ENCODE peak calls at places on chromosomes 1 and 21, in seven cellular contexts. One of them, this sample, is unnamed.

GRCh38 chr1:82861749-82862148 is 1061.0 kb downstream of the ADGRL2 start:
- DNase-seq in GM10248: no peak
- DNase-seq in WTC11: no peak
- DNase-seq in tibial nerve: no peak
- DNase-seq in kidney: no peak
- DNase-seq in stomach: no peak
- DNase-seq in MCF 10A: no peak
- DNase-seq in this sample: no peak

GRCh38 chr1:209607102-209607794 is 23.7 kb downstream of the CAMK1G start:
- DNase-seq in GM10248: peak
- DNase-seq in WTC11: no peak
- DNase-seq in tibial nerve: no peak
- DNase-seq in kidney: no peak
- DNase-seq in stomach: no peak
- DNase-seq in MCF 10A: peak
- DNase-seq in this sample: no peak

GRCh38 chr1:1199961-1200875 is 6.2 kb downstream of the TNFRSF18 start:
- DNase-seq in GM10248: no peak
- DNase-seq in WTC11: no peak
- DNase-seq in tibial nerve: no peak
- DNase-seq in kidney: peak
- DNase-seq in stomach: no peak
- DNase-seq in MCF 10A: no peak
- DNase-seq in this sample: no peak

GRCh38 chr1:183506561-183506960 is 34.3 kb downstream of the SMG7 start:
- DNase-seq in GM10248: no peak
- DNase-seq in WTC11: no peak
- DNase-seq in tibial nerve: no peak
- DNase-seq in kidney: no peak
- DNase-seq in stomach: no peak
- DNase-seq in MCF 10A: no peak
- DNase-seq in this sample: no peak

GRCh38 chr1:39940980-39941871 is 13.7 kb upstream of the MFSD2A start:
- DNase-seq in GM10248: no peak
- DNase-seq in WTC11: no peak
- DNase-seq in tibial nerve: no peak
- DNase-seq in kidney: no peak
- DNase-seq in stomach: no peak
- DNase-seq in MCF 10A: no peak
- DNase-seq in this sample: no peak

GRCh38 chr1:206890690-206891089 is 6.6 kb upstream of the IL24 start:
- DNase-seq in GM10248: no peak
- DNase-seq in WTC11: no peak
- DNase-seq in tibial nerve: no peak
- DNase-seq in kidney: no peak
- DNase-seq in stomach: no peak
- DNase-seq in MCF 10A: peak
- DNase-seq in this sample: no peak

GRCh38 chr1:183472488-183473285 is at the start of gene SMG7:
- DNase-seq in GM10248: peak
- DNase-seq in WTC11: no peak
- DNase-seq in tibial nerve: peak
- DNase-seq in kidney: peak
- DNase-seq in stomach: peak
- DNase-seq in MCF 10A: no peak
- DNase-seq in this sample: peak

GRCh38 chr1:53375440-53375839 is 47.6 kb upstream of the LRP8 start:
- DNase-seq in GM10248: no peak
- DNase-seq in WTC11: peak
- DNase-seq in tibial nerve: no peak
- DNase-seq in kidney: peak
- DNase-seq in stomach: peak
- DNase-seq in MCF 10A: no peak
- DNase-seq in this sample: no peak

GRCh38 chr1:19597463-19598309 is 46.4 kb upstream of the NBL1 start:
- DNase-seq in GM10248: no peak
- DNase-seq in WTC11: no peak
- DNase-seq in tibial nerve: peak
- DNase-seq in kidney: no peak
- DNase-seq in stomach: no peak
- DNase-seq in MCF 10A: peak
- DNase-seq in this sample: no peak

GRCh38 chr1:30747028-30748008 is 10.3 kb downstream of the LAPTM5 start:
- DNase-seq in GM10248: no peak
- DNase-seq in WTC11: no peak
- DNase-seq in tibial nerve: no peak
- DNase-seq in kidney: peak
- DNase-seq in stomach: no peak
- DNase-seq in MCF 10A: no peak
- DNase-seq in this sample: no peak

GRCh38 chr1:26368486-26368885 is 4.1 kb downstream of the ZNF683 start:
- DNase-seq in GM10248: no peak
- DNase-seq in WTC11: no peak
- DNase-seq in tibial nerve: no peak
- DNase-seq in kidney: no peak
- DNase-seq in stomach: no peak
- DNase-seq in MCF 10A: no peak
- DNase-seq in this sample: no peak

GRCh38 chr1:27594542-27595510 is 9.1 kb downstream of the AHDC1 start:
- DNase-seq in GM10248: no peak
- DNase-seq in WTC11: no peak
- DNase-seq in tibial nerve: no peak
- DNase-seq in kidney: no peak
- DNase-seq in stomach: no peak
- DNase-seq in MCF 10A: no peak
- DNase-seq in this sample: no peak

GRCh38 chr1:167171286-167171929 is 49.3 kb upstream of the POU2F1 start:
- DNase-seq in GM10248: no peak
- DNase-seq in WTC11: no peak
- DNase-seq in tibial nerve: no peak
- DNase-seq in kidney: no peak
- DNase-seq in stomach: no peak
- DNase-seq in MCF 10A: peak
- DNase-seq in this sample: no peak

GRCh38 chr1:230985711-230986110 is 6.8 kb downstream of the ARV1 start:
- DNase-seq in GM10248: no peak
- DNase-seq in WTC11: no peak
- DNase-seq in tibial nerve: no peak
- DNase-seq in kidney: no peak
- DNase-seq in stomach: no peak
- DNase-seq in MCF 10A: no peak
- DNase-seq in this sample: no peak

GRCh38 chr21:25501996-25502665 is 105.2 kb downstream of the MRPL39 start:
- DNase-seq in GM10248: no peak
- DNase-seq in WTC11: no peak
- DNase-seq in tibial nerve: no peak
- DNase-seq in kidney: no peak
- DNase-seq in stomach: no peak
- DNase-seq in MCF 10A: no peak
- DNase-seq in this sample: no peak

GRCh38 chr1:34479731-34480130 is 275.1 kb upstream of the GJB5 start:
- DNase-seq in GM10248: no peak
- DNase-seq in WTC11: peak
- DNase-seq in tibial nerve: no peak
- DNase-seq in kidney: no peak
- DNase-seq in stomach: no peak
- DNase-seq in MCF 10A: no peak
- DNase-seq in this sample: no peak

GRCh38 chr1:59990470-59990869 is 63.9 kb upstream of the CYP2J2 start:
- DNase-seq in GM10248: no peak
- DNase-seq in WTC11: no peak
- DNase-seq in tibial nerve: no peak
- DNase-seq in kidney: no peak
- DNase-seq in stomach: no peak
- DNase-seq in MCF 10A: no peak
- DNase-seq in this sample: no peak

GRCh38 chr1:244576259-244576892 is 76.5 kb upstream of the DESI2 start:
- DNase-seq in GM10248: no peak
- DNase-seq in WTC11: no peak
- DNase-seq in tibial nerve: no peak
- DNase-seq in kidney: no peak
- DNase-seq in stomach: no peak
- DNase-seq in MCF 10A: no peak
- DNase-seq in this sample: no peak

GRCh38 chr1:145895471-145895870 is 9.8 kb upstream of the ANKRD35 start:
- DNase-seq in GM10248: no peak
- DNase-seq in WTC11: no peak
- DNase-seq in tibial nerve: no peak
- DNase-seq in kidney: no peak
- DNase-seq in stomach: no peak
- DNase-seq in MCF 10A: no peak
- DNase-seq in this sample: no peak

GRCh38 chr1:216346521-216346920 is 76.7 kb downstream of the USH2A start:
- DNase-seq in GM10248: no peak
- DNase-seq in WTC11: no peak
- DNase-seq in tibial nerve: no peak
- DNase-seq in kidney: no peak
- DNase-seq in stomach: no peak
- DNase-seq in MCF 10A: no peak
- DNase-seq in this sample: no peak

GRCh38 chr1:225480825-225481434 is 53.1 kb upstream of the LBR start:
- DNase-seq in GM10248: peak
- DNase-seq in WTC11: peak
- DNase-seq in tibial nerve: no peak
- DNase-seq in kidney: no peak
- DNase-seq in stomach: peak
- DNase-seq in MCF 10A: peak
- DNase-seq in this sample: peak

GRCh38 chr1:38697387-38697786 is 162.2 kb downstream of the RRAGC start:
- DNase-seq in GM10248: no peak
- DNase-seq in WTC11: no peak
- DNase-seq in tibial nerve: no peak
- DNase-seq in kidney: no peak
- DNase-seq in stomach: no peak
- DNase-seq in MCF 10A: no peak
- DNase-seq in this sample: no peak

GRCh38 chr1:228270032-228270431 is 62.2 kb downstream of the OBSCN start:
- DNase-seq in GM10248: no peak
- DNase-seq in WTC11: no peak
- DNase-seq in tibial nerve: no peak
- DNase-seq in kidney: no peak
- DNase-seq in stomach: peak
- DNase-seq in MCF 10A: no peak
- DNase-seq in this sample: no peak

GRCh38 chr1:208851376-208851775 is 607.2 kb upstream of the PLXNA2 start:
- DNase-seq in GM10248: no peak
- DNase-seq in WTC11: no peak
- DNase-seq in tibial nerve: no peak
- DNase-seq in kidney: no peak
- DNase-seq in stomach: no peak
- DNase-seq in MCF 10A: no peak
- DNase-seq in this sample: no peak

GRCh38 chr1:245805503-245805902 is 650.7 kb downstream of the KIF26B start:
- DNase-seq in GM10248: no peak
- DNase-seq in WTC11: no peak
- DNase-seq in tibial nerve: no peak
- DNase-seq in kidney: no peak
- DNase-seq in stomach: no peak
- DNase-seq in MCF 10A: no peak
- DNase-seq in this sample: no peak

GRCh38 chr1:79271759-79272158 is 265.2 kb upstream of the ADGRL4 start:
- DNase-seq in GM10248: no peak
- DNase-seq in WTC11: no peak
- DNase-seq in tibial nerve: no peak
- DNase-seq in kidney: peak
- DNase-seq in stomach: no peak
- DNase-seq in MCF 10A: no peak
- DNase-seq in this sample: no peak

GRCh38 chr1:89865498-89866385 is 44.9 kb downstream of the LRRC8D start:
- DNase-seq in GM10248: no peak
- DNase-seq in WTC11: no peak
- DNase-seq in tibial nerve: no peak
- DNase-seq in kidney: no peak
- DNase-seq in stomach: no peak
- DNase-seq in MCF 10A: peak
- DNase-seq in this sample: no peak

GRCh38 chr1:213414346-213414745 is 363.3 kb downstream of the RPS6KC1 start:
- DNase-seq in GM10248: no peak
- DNase-seq in WTC11: no peak
- DNase-seq in tibial nerve: no peak
- DNase-seq in kidney: no peak
- DNase-seq in stomach: no peak
- DNase-seq in MCF 10A: no peak
- DNase-seq in this sample: no peak

GRCh38 chr1:234925440-234926251 is 203.0 kb downstream of the TOMM20 start:
- DNase-seq in GM10248: no peak
- DNase-seq in WTC11: no peak
- DNase-seq in tibial nerve: no peak
- DNase-seq in kidney: no peak
- DNase-seq in stomach: no peak
- DNase-seq in MCF 10A: peak
- DNase-seq in this sample: no peak

GRCh38 chr1:189212606-189213005 is 1265.1 kb downstream of the BRINP3 start:
- DNase-seq in GM10248: no peak
- DNase-seq in WTC11: no peak
- DNase-seq in tibial nerve: no peak
- DNase-seq in kidney: no peak
- DNase-seq in stomach: no peak
- DNase-seq in MCF 10A: no peak
- DNase-seq in this sample: no peak
- TF ChIP-seq CTCF in GM10248: no peak
- TF ChIP-seq CTCF in WTC11: no peak
- TF ChIP-seq CTCF in tibial nerve: no peak
- TF ChIP-seq CTCF in kidney: no peak
- TF ChIP-seq CTCF in stomach: no peak
- TF ChIP-seq CTCF in MCF 10A: no peak
- TF ChIP-seq CTCF in this sample: no peak

GRCh38 chr1:33080885-33081553 is at the start of gene AZIN2:
- DNase-seq in GM10248: peak
- DNase-seq in WTC11: peak
- DNase-seq in tibial nerve: peak
- DNase-seq in kidney: peak
- DNase-seq in stomach: peak
- DNase-seq in MCF 10A: peak
- DNase-seq in this sample: peak
- TF ChIP-seq CTCF in GM10248: no peak
- TF ChIP-seq CTCF in WTC11: no peak
- TF ChIP-seq CTCF in tibial nerve: no peak
- TF ChIP-seq CTCF in kidney: no peak
- TF ChIP-seq CTCF in stomach: no peak
- TF ChIP-seq CTCF in MCF 10A: no peak
- TF ChIP-seq CTCF in this sample: no peak

DNA sequence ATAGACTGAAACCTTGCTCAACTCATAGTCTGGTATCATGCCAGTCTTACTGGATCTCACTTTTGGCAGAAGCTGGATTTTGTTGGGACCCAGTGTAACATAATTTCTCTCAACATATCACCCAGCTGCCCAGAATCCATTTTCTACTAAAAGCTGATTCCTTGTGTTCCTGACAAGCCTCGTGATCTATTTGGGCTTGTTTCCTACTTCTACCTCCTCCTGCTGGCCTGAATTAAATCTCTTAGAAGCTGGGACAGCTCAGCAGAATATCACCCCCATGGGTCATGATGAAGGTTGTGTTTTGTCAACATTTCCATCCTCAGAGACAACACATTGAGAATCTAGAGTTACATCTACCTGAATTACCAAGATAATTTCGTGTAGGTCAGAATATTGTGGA is 7.7 kb downstream of the GOLT1A start:
- DNase-seq in GM10248: no peak
- DNase-seq in WTC11: no peak
- DNase-seq in tibial nerve: no peak
- DNase-seq in kidney: no peak
- DNase-seq in stomach: no peak
- DNase-seq in MCF 10A: no peak
- DNase-seq in this sample: no peak
- TF ChIP-seq CTCF in GM10248: no peak
- TF ChIP-seq CTCF in WTC11: no peak
- TF ChIP-seq CTCF in tibial nerve: no peak
- TF ChIP-seq CTCF in kidney: no peak
- TF ChIP-seq CTCF in stomach: no peak
- TF ChIP-seq CTCF in MCF 10A: no peak
- TF ChIP-seq CTCF in this sample: no peak

GRCh38 chr1:42157667-42158066 is 4.5 kb downstream of the GUCA2B start:
- DNase-seq in GM10248: no peak
- DNase-seq in WTC11: no peak
- DNase-seq in tibial nerve: no peak
- DNase-seq in kidney: no peak
- DNase-seq in stomach: no peak
- DNase-seq in MCF 10A: no peak
- DNase-seq in this sample: no peak
- TF ChIP-seq CTCF in GM10248: no peak
- TF ChIP-seq CTCF in WTC11: no peak
- TF ChIP-seq CTCF in tibial nerve: no peak
- TF ChIP-seq CTCF in kidney: no peak
- TF ChIP-seq CTCF in stomach: no peak
- TF ChIP-seq CTCF in MCF 10A: no peak
- TF ChIP-seq CTCF in this sample: no peak

This sample was measured in CD4-positive, alpha-beta T cell.